ENCODE peak calls at places on chromosomes 16 and 17, in nine cellular contexts. S is caudate nucleus, Y is esophagus squamous epithelium, A is psoas muscle, D is transverse colon, I is upper lobe of right lung, O is hepatocyte, P is AG04450, F is pancreas. Z is an unnamed sample.
A peak's percentile ranks its signal among the peaks of the same experiment; 100 is the strongest.

GRCh38 chr17:4939804-4940624 is at the start of the genes RNF167 and SLC25A11:
- DNase-seq in S (peak; percentile 95), P (peak; percentile 99), Y (peak; percentile 89), I (peak; percentile 97), F (peak; percentile 92), D (peak; percentile 96), A (peak; percentile 97), O (peak; percentile 99), Z (peak; percentile 95)

GRCh38 chr16:57235128-57236092 is 9.6 kb upstream of the ARL2BP start:
- DNase-seq in O (peak; percentile 38), Y (no peak), S (no peak), D (no peak), P (peak; percentile 15), F (no peak), I (no peak), A (no peak), Z (no peak)

GRCh38 chr17:60371818-60372510 is 20.0 kb downstream of the USP32 start:
- DNase-seq in I (no peak), O (no peak), D (no peak), Y (no peak), S (no peak), F (no peak), A (no peak), P (no peak), Z (no peak)

GRCh38 chr16:72877374-72878028 is 170.4 kb downstream of the ZFHX3 start:
- DNase-seq in Y (no peak), A (no peak), D (no peak), O (peak; percentile 77), F (no peak), P (no peak), I (no peak), S (no peak), Z (no peak)

GRCh38 chr17:64441772-64442549 is 7.0 kb upstream of the MILR1 start:
- DNase-seq in S (no peak), P (no peak), D (peak; percentile 24), I (no peak), F (no peak), O (no peak), A (peak; percentile 55), Y (no peak), Z (no peak)

GRCh38 chr16:35516551-35516950 is 2057.1 kb downstream of the TP53TG3F start:
- DNase-seq in F (no peak), P (no peak), A (no peak), I (no peak), Y (no peak), S (no peak), O (no peak), D (no peak), Z (no peak)

GRCh38 chr16:67482260-67482924 is 955 bp downstream of the AGRP start:
- DNase-seq in A (no peak), F (no peak), S (no peak), O (no peak), P (no peak), D (peak; percentile 21), I (no peak), Y (no peak), Z (no peak)

GRCh38 chr17:8397636-8398035 is at the start of gene RNF222:
- DNase-seq in A (no peak), F (no peak), P (no peak), I (no peak), Y (no peak), O (no peak), D (no peak), S (no peak), Z (no peak)

GRCh38 chr16:12518238-12519004 is 285.3 kb downstream of the CPPED1 start:
- DNase-seq in O (no peak), A (no peak), F (no peak), I (no peak), D (no peak), Y (no peak), P (no peak), S (no peak), Z (no peak)

GRCh38 chr17:13743906-13744305 is 142.2 kb upstream of the HS3ST3A1 start:
- DNase-seq in A (no peak), S (no peak), I (no peak), O (no peak), D (no peak), P (no peak), Y (no peak), F (no peak), Z (no peak)

GRCh38 chr16:61792194-61792904 is 243.9 kb downstream of the CDH8 start:
- DNase-seq in Y (no peak), P (no peak), O (no peak), F (no peak), D (no peak), A (no peak), S (no peak), I (no peak), Z (no peak)

GRCh38 chr17:81904600-81905423 is 2.8 kb downstream of the NPB start:
- DNase-seq in A (no peak), F (no peak), S (no peak), Y (no peak), I (no peak), O (no peak), P (no peak), D (no peak), Z (no peak)

GRCh38 chr17:81902653-81903414 is 796 bp downstream of the NPB start:
- DNase-seq in O (no peak), F (no peak), D (no peak), I (peak; percentile 64), Y (no peak), A (no peak), P (no peak), S (no peak), Z (no peak)

GRCh38 chr17:81903415-81903831 is 1.4 kb downstream of the NPB start:
- DNase-seq in A (no peak), I (peak; percentile 58), F (no peak), S (no peak), D (no peak), O (no peak), Y (no peak), P (no peak), Z (no peak)

GRCh38 chr17:81905424-81905875 is 3.4 kb downstream of the NPB start:
- DNase-seq in O (no peak), A (no peak), D (no peak), F (no peak), Y (no peak), I (no peak), P (no peak), S (no peak), Z (no peak)

DNA sequence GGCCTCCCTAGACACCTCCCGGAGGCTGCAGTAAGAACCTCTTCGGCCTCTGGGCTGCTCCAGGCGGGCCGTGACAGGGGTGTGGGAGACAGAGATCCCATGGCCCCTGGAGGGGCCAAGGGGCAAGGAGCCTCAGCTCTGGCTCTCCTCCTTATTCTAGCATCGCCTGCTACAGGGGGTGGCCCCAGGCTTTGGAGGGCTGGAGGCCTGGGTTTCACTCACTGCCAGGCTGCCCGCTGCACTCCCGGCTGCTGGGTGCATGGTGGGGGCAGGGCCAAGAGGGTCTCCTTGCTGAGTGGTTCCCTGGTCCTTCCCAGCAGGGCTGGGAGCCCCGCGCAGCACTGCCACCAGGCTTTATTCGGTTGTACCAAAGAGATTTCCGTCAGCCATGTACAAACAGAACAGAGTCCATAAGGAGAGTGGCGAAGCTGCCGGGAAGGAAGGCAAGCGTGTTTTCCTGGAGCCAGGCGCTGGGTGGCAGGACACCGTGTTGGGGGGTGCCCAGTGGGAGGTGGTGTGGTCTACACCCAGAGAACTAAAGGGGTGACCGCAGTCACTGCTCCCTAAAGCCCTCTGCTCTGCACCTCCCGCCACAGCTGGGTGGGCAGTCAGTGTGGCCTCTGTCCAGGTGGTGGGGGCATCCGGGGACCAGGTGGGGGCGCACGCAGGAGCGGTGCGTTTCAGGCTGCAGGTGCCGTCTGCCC is 2.0 kb downstream of the NPB start:
- DNase-seq in O (no peak), A (no peak), S (no peak), P (no peak), D (no peak), F (no peak), I (no peak), Y (no peak), Z (no peak)
- H3K27ac ChIP-seq in O (no peak overlapping the region), A (no peak overlapping the region), S (no peak overlapping the region), P (no peak overlapping the region), D (no peak overlapping the region), F (no peak overlapping the region), I (no peak overlapping the region), Y (no peak overlapping the region), Z (no peak overlapping the region)

DNA sequence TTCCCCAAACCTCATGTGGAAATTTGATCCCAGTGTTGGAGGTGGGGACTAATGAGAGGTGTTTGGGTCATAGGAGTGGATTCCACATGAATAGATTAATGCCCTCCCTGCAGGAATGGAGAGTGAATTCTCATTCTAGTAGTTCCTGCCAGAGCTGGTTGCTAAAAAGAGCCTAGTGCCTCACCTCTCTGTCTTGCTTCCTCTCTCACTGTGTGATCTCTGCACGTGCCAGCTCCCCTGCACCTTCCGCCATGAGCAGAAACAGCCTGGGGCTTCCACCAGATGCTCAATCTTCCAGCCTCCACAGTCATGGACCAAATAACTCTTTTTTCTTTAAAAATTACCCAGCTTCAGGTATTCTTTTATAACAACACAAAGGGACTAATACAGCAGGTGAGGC is 72.9 kb upstream of the CLEC3A start:
- DNase-seq in O (no peak), I (no peak), D (no peak), Y (no peak), A (no peak), F (no peak), P (no peak), S (no peak), Z (no peak)
- H3K27ac ChIP-seq in O (no peak overlapping the region), I (no peak overlapping the region), D (no peak overlapping the region), Y (no peak overlapping the region), A (no peak overlapping the region), F (no peak overlapping the region), P (no peak overlapping the region), S (no peak overlapping the region), Z (no peak overlapping the region)

DNA sequence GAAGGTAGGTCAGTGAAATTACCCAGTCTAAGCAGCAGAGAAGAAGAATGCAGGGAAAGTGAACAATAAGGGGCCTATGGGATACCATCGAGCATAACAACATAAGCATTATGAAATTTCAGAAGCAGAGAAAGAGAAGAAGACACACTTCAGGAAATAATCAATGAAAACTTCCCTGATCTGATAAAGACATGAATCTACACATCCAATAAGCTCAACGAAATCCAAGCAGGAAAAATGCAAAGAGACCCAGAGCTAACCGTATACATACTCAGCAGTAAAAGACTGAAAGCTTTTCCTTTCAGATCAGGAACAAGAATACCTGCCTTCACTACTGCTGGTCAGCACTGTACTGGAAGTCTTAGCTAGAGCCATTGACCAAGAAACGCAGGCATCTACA is 38.6 kb downstream of the WDR45B start:
- DNase-seq in Y (no peak), O (no peak), P (no peak), I (no peak), S (no peak), D (no peak), A (no peak), F (no peak), Z (no peak)
- H3K27ac ChIP-seq in Y (no peak overlapping the region), O (no peak overlapping the region), P (no peak overlapping the region), I (no peak overlapping the region), S (no peak overlapping the region), D (no peak overlapping the region), A (no peak overlapping the region), F (no peak overlapping the region), Z (peak overlapping the region; percentile 76)

DNA sequence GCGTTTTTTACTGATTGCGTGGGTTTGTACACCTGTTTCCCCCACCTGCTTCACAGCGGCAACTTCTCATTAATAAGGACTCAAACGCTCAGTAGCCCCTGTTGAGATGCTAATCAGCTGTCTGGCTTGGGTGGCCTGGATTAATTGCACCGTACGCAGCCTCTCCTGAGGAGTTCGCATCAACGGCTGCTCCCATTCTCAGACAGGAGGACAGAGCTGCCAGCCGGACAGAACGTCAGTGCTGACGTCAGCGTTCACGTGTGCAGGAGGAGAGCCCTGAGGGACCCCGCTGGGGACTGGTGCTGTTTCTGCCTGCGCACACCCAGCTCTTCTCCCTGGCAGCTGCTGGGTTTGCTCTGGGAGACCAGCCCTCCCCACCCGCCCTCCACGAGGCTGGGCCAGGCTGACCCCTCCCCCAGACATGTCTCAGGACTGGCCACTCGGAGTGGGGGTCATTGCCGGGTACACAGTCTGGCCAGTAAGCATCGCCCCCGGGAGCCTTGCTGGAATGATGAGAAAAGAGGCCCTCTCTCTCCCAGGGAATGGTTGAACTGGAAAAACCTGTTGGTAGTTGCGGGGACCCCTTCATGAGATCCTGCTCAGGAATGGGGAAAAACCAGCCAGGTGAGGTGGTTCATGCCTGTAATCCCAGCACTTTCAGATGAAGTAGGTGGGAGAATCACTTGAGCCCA is 5.7 kb upstream of the BANP start:
- DNase-seq in Y (no peak), D (peak; percentile 80), O (peak; percentile 91), I (peak; percentile 89), A (peak; percentile 74), P (no peak), S (peak; percentile 51), F (peak; percentile 84), Z (peak; percentile 46)
- H3K27ac ChIP-seq in Y (peak overlapping the region; percentile 29), D (peak overlapping the region; percentile 68), O (peak overlapping the region; percentile 90), I (peak overlapping the region; percentile 56), A (peak overlapping the region; percentile 23), P (no peak overlapping the region), S (no peak overlapping the region), F (peak overlapping the region; percentile 84), Z (peak overlapping the region; percentile 61)